ENCODE peak calls at places on chromosomes 4 and X, in four cellular contexts. One of them, this sample, is unnamed.

GRCh38 chr4:76545161-76545884 is 110.3 kb downstream of the SHROOM3 start:
- DNase-seq in right lobe of liver: no peak
- DNase-seq in bronchial epithelial cell: no peak
- DNase-seq in CD8-positive, alpha-beta T cell: no peak
- DNase-seq in this sample: no peak

GRCh38 chr4:74230902-74231499 is 73.1 kb downstream of the MTHFD2L start:
- DNase-seq in right lobe of liver: no peak
- DNase-seq in bronchial epithelial cell: peak; percentile 92
- DNase-seq in CD8-positive, alpha-beta T cell: no peak
- DNase-seq in this sample: no peak

GRCh38 chrX:78199851-78200250 is 60.4 kb upstream of the TAF9B start:
- DNase-seq in right lobe of liver: no peak
- DNase-seq in bronchial epithelial cell: peak; percentile 42
- DNase-seq in CD8-positive, alpha-beta T cell: no peak
- DNase-seq in this sample: no peak

GRCh38 chr4:79865253-79865652 is 207.8 kb downstream of the ANTXR2 start:
- DNase-seq in right lobe of liver: no peak
- DNase-seq in bronchial epithelial cell: peak; percentile 59
- DNase-seq in CD8-positive, alpha-beta T cell: no peak
- DNase-seq in this sample: no peak

GRCh38 chr4:70979445-70980008 is 13.9 kb upstream of the DCK start:
- DNase-seq in right lobe of liver: no peak
- DNase-seq in bronchial epithelial cell: no peak
- DNase-seq in CD8-positive, alpha-beta T cell: no peak
- DNase-seq in this sample: no peak

GRCh38 chr4:137124278-137124932 is 407.9 kb downstream of the PCDH18 start:
- DNase-seq in right lobe of liver: no peak
- DNase-seq in bronchial epithelial cell: peak; percentile 53
- DNase-seq in CD8-positive, alpha-beta T cell: no peak
- DNase-seq in this sample: peak; percentile 27

GRCh38 chrX:123876177-123876576 is 16.3 kb downstream of the XIAP start:
- DNase-seq in right lobe of liver: no peak
- DNase-seq in bronchial epithelial cell: no peak
- DNase-seq in CD8-positive, alpha-beta T cell: no peak
- DNase-seq in this sample: no peak

GRCh38 chrX:254630-255215 is 26.5 kb upstream of the PLCXD1 start:
- DNase-seq in right lobe of liver: no peak
- DNase-seq in bronchial epithelial cell: no peak
- DNase-seq in CD8-positive, alpha-beta T cell: no peak
- DNase-seq in this sample: no peak

GRCh38 chrX:46547857-46548256 is 2.6 kb upstream of the ZNF674 start:
- DNase-seq in right lobe of liver: no peak
- DNase-seq in bronchial epithelial cell: peak; percentile 78
- DNase-seq in CD8-positive, alpha-beta T cell: no peak
- DNase-seq in this sample: no peak

GRCh38 chr4:24482871-24483270 is 101.5 kb downstream of the DHX15 start:
- DNase-seq in right lobe of liver: no peak
- DNase-seq in bronchial epithelial cell: peak; percentile 57
- DNase-seq in CD8-positive, alpha-beta T cell: no peak
- DNase-seq in this sample: no peak

GRCh38 chr4:160611181-160611580 is 1508.3 kb downstream of the RAPGEF2 start:
- DNase-seq in right lobe of liver: no peak
- DNase-seq in bronchial epithelial cell: no peak
- DNase-seq in CD8-positive, alpha-beta T cell: no peak
- DNase-seq in this sample: no peak

GRCh38 chr4:85486425-85487101 is 11.6 kb downstream of the ARHGAP24 start:
- DNase-seq in right lobe of liver: no peak
- DNase-seq in bronchial epithelial cell: peak; percentile 53
- DNase-seq in CD8-positive, alpha-beta T cell: no peak
- DNase-seq in this sample: no peak

GRCh38 chr4:89995824-89996223 is 101.2 kb downstream of the MMRN1 start:
- DNase-seq in right lobe of liver: no peak
- DNase-seq in bronchial epithelial cell: no peak
- DNase-seq in CD8-positive, alpha-beta T cell: no peak
- DNase-seq in this sample: no peak

GRCh38 chr4:128782875-128783614 is 26.5 kb upstream of the JADE1 start:
- DNase-seq in right lobe of liver: no peak
- DNase-seq in bronchial epithelial cell: peak; percentile 45
- DNase-seq in CD8-positive, alpha-beta T cell: no peak
- DNase-seq in this sample: no peak

GRCh38 chrX:53211391-53211978 is 13.5 kb downstream of the KDM5C start:
- DNase-seq in right lobe of liver: no peak
- DNase-seq in bronchial epithelial cell: peak; percentile 88
- DNase-seq in CD8-positive, alpha-beta T cell: no peak
- DNase-seq in this sample: no peak

GRCh38 chr4:14196141-14196540 is 568.6 kb upstream of the BOD1L1 start:
- DNase-seq in right lobe of liver: peak; percentile 48
- DNase-seq in bronchial epithelial cell: peak; percentile 43
- DNase-seq in CD8-positive, alpha-beta T cell: no peak
- DNase-seq in this sample: peak; percentile 70

GRCh38 chr4:98706200-98706813 is 47.9 kb upstream of the TSPAN5 start:
- DNase-seq in right lobe of liver: no peak
- DNase-seq in bronchial epithelial cell: no peak
- DNase-seq in CD8-positive, alpha-beta T cell: peak; percentile 5
- DNase-seq in this sample: no peak

GRCh38 chrX:18676050-18676449 is 4.1 kb upstream of the RS1 start:
- DNase-seq in right lobe of liver: no peak
- DNase-seq in bronchial epithelial cell: no peak
- DNase-seq in CD8-positive, alpha-beta T cell: no peak
- DNase-seq in this sample: no peak

GRCh38 chrX:73832319-73832718 is 269.3 kb downstream of the CHIC1 start:
- DNase-seq in right lobe of liver: no peak
- DNase-seq in bronchial epithelial cell: no peak
- DNase-seq in CD8-positive, alpha-beta T cell: no peak
- DNase-seq in this sample: no peak

GRCh38 chrX:7272301-7272700 is 124.3 kb upstream of the PUDP start:
- DNase-seq in right lobe of liver: no peak
- DNase-seq in bronchial epithelial cell: no peak
- DNase-seq in CD8-positive, alpha-beta T cell: no peak
- DNase-seq in this sample: no peak

GRCh38 chr4:161554372-161554990 is 609.3 kb downstream of the FSTL5 start:
- DNase-seq in right lobe of liver: no peak
- DNase-seq in bronchial epithelial cell: peak; percentile 53
- DNase-seq in CD8-positive, alpha-beta T cell: no peak
- DNase-seq in this sample: no peak

GRCh38 chr4:49032440-49033161 is 46.5 kb downstream of the CWH43 start:
- DNase-seq in right lobe of liver: no peak
- DNase-seq in bronchial epithelial cell: peak; percentile 38
- DNase-seq in CD8-positive, alpha-beta T cell: no peak
- DNase-seq in this sample: peak; percentile 43

GRCh38 chr4:91362125-91362524 is 941.6 kb upstream of the GRID2 start:
- DNase-seq in right lobe of liver: no peak
- DNase-seq in bronchial epithelial cell: no peak
- DNase-seq in CD8-positive, alpha-beta T cell: no peak
- DNase-seq in this sample: no peak

GRCh38 chr4:150078996-150079581 is 844 bp downstream of the DCLK2 start:
- DNase-seq in right lobe of liver: peak; percentile 23
- DNase-seq in bronchial epithelial cell: no peak
- DNase-seq in CD8-positive, alpha-beta T cell: no peak
- DNase-seq in this sample: peak; percentile 42

GRCh38 chr4:150366487-150366999 is 215.4 kb upstream of the MAB21L2 start:
- DNase-seq in right lobe of liver: no peak
- DNase-seq in bronchial epithelial cell: no peak
- DNase-seq in CD8-positive, alpha-beta T cell: no peak
- DNase-seq in this sample: no peak

DNA sequence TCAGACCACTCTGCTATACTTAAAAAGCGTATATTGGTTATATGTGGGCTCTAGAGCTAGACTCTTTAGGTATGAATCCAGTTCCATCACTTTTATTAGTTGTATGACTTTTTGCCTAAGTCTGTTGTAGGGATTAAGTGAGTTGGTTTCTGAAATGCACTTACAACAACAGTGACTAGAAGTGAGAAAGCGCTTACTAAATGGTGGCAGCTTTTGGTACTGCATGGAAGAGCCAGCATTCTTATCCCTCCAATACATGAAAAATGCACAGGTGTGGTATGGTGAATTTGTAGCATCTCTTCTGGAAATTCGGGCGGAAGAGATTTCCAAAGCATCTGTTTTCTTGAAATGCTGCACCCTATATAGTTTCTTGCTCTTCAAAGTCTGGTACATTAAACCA is 117.1 kb downstream of the SPANXA1 start:
- DNase-seq in right lobe of liver: no peak
- DNase-seq in bronchial epithelial cell: peak; percentile 1
- DNase-seq in CD8-positive, alpha-beta T cell: no peak
- DNase-seq in this sample: no peak
- TF ChIP-seq CTCF in right lobe of liver: no peak
- TF ChIP-seq CTCF in bronchial epithelial cell: no peak
- TF ChIP-seq CTCF in CD8-positive, alpha-beta T cell: no peak
- TF ChIP-seq CTCF in this sample: no peak

GRCh38 chr4:177740563-177740962 is 298.3 kb upstream of the AGA start:
- DNase-seq in right lobe of liver: no peak
- DNase-seq in bronchial epithelial cell: peak; percentile 18
- DNase-seq in CD8-positive, alpha-beta T cell: no peak
- DNase-seq in this sample: no peak
- H3K36me3 ChIP-seq in right lobe of liver: no peaks in the 10 kb centered on the region
- H3K36me3 ChIP-seq in bronchial epithelial cell: no peaks in the 10 kb centered on the region
- H3K36me3 ChIP-seq in CD8-positive, alpha-beta T cell: no peaks in the 10 kb centered on the region
- H3K36me3 ChIP-seq in this sample: no peaks in the 10 kb centered on the region

GRCh38 chr4:110636677-110637407 is 14.0 kb upstream of the PITX2 start:
- DNase-seq in right lobe of liver: no peak
- DNase-seq in bronchial epithelial cell: no peak
- DNase-seq in CD8-positive, alpha-beta T cell: no peak
- DNase-seq in this sample: peak; percentile 86
- H3K4me3 ChIP-seq in right lobe of liver: no peak overlapping the region
- H3K4me3 ChIP-seq in bronchial epithelial cell: no peak overlapping the region
- H3K4me3 ChIP-seq in CD8-positive, alpha-beta T cell: no peak overlapping the region
- H3K4me3 ChIP-seq in this sample: peak overlapping the region; percentile 73

DNA sequence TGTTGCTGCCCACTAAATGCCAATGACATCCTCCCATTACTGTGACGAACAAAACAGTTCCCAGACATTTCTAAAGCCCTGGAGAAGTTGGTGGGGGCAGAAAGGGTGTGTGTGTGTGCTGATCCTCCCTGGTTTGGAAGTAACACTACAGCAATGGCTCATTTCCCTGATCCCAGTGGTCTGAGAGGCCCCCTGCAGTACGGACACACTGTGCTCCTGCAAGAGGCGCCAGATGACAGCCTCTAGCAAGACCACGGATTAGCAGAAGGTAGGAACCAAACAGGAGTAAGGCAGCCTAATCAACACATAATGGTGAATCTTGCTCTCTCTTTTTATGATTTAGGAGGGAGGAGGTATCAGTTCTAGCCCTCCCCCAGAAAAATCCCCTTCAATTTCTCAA is 49.6 kb downstream of the CHRDL1 start:
- DNase-seq in right lobe of liver: no peak
- DNase-seq in bronchial epithelial cell: no peak
- DNase-seq in CD8-positive, alpha-beta T cell: no peak
- DNase-seq in this sample: no peak
- TF ChIP-seq CTCF in right lobe of liver: no peak
- TF ChIP-seq CTCF in bronchial epithelial cell: no peak
- TF ChIP-seq CTCF in CD8-positive, alpha-beta T cell: no peak
- TF ChIP-seq CTCF in this sample: no peak

DNA sequence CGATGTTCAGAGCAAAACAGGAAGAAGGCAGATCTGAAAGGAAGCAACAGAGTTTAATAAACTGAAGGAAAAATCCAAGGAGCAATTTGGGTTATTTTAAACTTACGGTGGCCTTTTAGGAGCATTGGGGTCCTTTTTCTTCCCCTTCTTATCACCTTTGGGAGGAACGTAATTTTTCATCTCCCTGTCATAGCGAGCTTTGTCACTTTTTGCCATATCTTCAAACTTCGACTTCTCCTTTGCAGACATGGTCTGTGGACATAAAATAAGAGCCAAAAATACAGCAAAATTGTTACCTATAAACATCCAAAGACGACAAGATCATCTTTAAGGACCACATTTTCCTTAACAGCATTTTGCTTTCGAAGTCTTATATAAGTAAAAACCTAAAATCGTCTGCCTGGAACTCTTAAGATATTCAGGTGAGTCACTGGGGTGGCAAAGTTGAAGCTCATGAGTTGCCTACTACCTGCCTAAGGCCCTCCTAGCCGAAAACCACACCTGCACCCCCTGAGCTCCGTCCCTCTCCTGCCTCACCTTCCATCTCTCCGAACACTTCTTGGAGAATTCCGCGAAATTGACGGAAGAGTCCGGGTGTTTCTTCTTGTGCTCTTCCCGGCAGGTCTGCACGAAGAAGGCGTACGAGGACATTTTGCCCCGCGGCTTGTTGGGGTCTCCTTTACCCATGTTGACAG is 1.0 kb downstream of the HMGB2 start:
- DNase-seq in right lobe of liver: no peak
- DNase-seq in bronchial epithelial cell: peak; percentile 70
- DNase-seq in CD8-positive, alpha-beta T cell: peak; percentile 6
- DNase-seq in this sample: no peak
- H3K36me3 ChIP-seq in right lobe of liver: no peaks in the 10 kb centered on the region
- H3K36me3 ChIP-seq in bronchial epithelial cell: peaks cover 2% of the 10 kb centered on the region
- H3K36me3 ChIP-seq in CD8-positive, alpha-beta T cell: no peaks in the 10 kb centered on the region
- H3K36me3 ChIP-seq in this sample: no peaks in the 10 kb centered on the region

DNA sequence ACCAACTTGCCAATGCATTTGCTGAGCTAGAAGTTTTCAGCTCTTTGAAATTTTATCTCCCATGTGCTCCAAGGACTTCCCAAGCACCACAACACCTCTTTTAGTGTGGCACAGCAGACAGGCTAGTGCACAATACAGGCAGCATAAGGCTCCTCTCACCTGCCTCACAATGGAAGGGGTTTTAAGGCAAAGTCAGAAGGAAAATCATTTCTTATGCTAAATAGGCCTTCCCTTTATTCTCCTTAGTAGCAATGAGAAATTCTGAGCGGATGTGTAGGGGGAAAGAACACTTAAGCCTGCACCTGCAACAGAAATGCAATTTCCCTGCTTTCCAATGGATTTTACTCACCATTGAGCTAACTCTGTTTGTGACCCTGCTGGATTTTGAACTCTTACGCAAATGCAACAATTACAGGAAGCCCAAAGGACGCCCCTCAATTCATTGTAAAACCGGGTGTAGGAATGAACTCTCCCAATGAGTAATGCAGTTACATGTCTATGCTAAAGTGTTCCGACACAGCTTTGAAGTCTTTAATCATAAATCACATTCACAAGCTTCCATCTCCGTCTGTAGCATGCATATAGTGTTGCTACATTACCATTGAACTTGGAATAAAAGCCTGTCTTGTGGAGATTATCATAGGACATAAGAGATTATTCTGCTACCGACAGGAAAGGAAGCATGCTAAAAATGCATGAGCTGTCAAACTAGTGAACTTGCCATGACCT is 1084.8 kb downstream of the RPA4 start:
- DNase-seq in right lobe of liver: no peak
- DNase-seq in bronchial epithelial cell: no peak
- DNase-seq in CD8-positive, alpha-beta T cell: no peak
- DNase-seq in this sample: no peak
- H3K4me3 ChIP-seq in right lobe of liver: no peak overlapping the region
- H3K4me3 ChIP-seq in bronchial epithelial cell: no peak overlapping the region
- H3K4me3 ChIP-seq in CD8-positive, alpha-beta T cell: no peak overlapping the region
- H3K4me3 ChIP-seq in this sample: no peak overlapping the region

GRCh38 chr4:100848865-100849264 is 331.0 kb upstream of the EMCN start:
- DNase-seq in right lobe of liver: no peak
- DNase-seq in bronchial epithelial cell: no peak
- DNase-seq in CD8-positive, alpha-beta T cell: no peak
- DNase-seq in this sample: peak; percentile 34
- TF ChIP-seq CTCF in right lobe of liver: no peak
- TF ChIP-seq CTCF in bronchial epithelial cell: peak; percentile 33
- TF ChIP-seq CTCF in CD8-positive, alpha-beta T cell: no peak
- TF ChIP-seq CTCF in this sample: peak; percentile 63

GRCh38 chr4:82865592-82865991 is 25.4 kb downstream of the SEC31A start:
- DNase-seq in right lobe of liver: no peak
- DNase-seq in bronchial epithelial cell: peak; percentile 98
- DNase-seq in CD8-positive, alpha-beta T cell: no peak
- DNase-seq in this sample: no peak
- H3K36me3 ChIP-seq in right lobe of liver: peaks cover 2% of the 10 kb centered on the region
- H3K36me3 ChIP-seq in bronchial epithelial cell: peaks cover 16% of the 10 kb centered on the region
- H3K36me3 ChIP-seq in CD8-positive, alpha-beta T cell: peaks cover 46% of the 10 kb centered on the region
- H3K36me3 ChIP-seq in this sample: no peaks in the 10 kb centered on the region

GRCh38 chr4:145176641-145177432 is 3.6 kb downstream of the OTUD4 start:
- DNase-seq in right lobe of liver: no peak
- DNase-seq in bronchial epithelial cell: peak; percentile 32
- DNase-seq in CD8-positive, alpha-beta T cell: no peak
- DNase-seq in this sample: no peak
- H3K4me3 ChIP-seq in right lobe of liver: peak overlapping the region; percentile 74
- H3K4me3 ChIP-seq in bronchial epithelial cell: no peak overlapping the region
- H3K4me3 ChIP-seq in CD8-positive, alpha-beta T cell: no peak overlapping the region
- H3K4me3 ChIP-seq in this sample: no peak overlapping the region

This sample was measured in Caco-2.